ENCODE peak calls at places on chromosomes 2 and 18, in seven cellular contexts. I is iPS DF 6.9; O is sigmoid colon; R is CD4-positive, alpha-beta memory T cell; W is uterus; L is Peyer's patch; X is GM12878. A is an unnamed sample. For H3K9me3 and H3K27me3, the result is how much of the 10 kb centered on the place peaks cover.

GRCh38 chr2:109720379-109721116 is 73.6 kb upstream of the RGPD5 start:
- DNase-seq in I (no peak), O (no peak), R (no peak), W (no peak), L (no peak), X (no peak), A (no peak)

GRCh38 chr2:234496835-234497591 is at the start of gene ARL4C:
- DNase-seq in I (no peak), O (peak), R (peak), W (peak), L (peak), X (no peak), A (peak)

GRCh38 chr18:63707816-63708215 is 5.1 kb downstream of the SERPINB11 start:
- DNase-seq in I (no peak), O (no peak), R (no peak), W (no peak), L (no peak), X (no peak), A (no peak)

GRCh38 chr2:2229898-2230817 is 100.9 kb downstream of the MYT1L start:
- DNase-seq in I (no peak), O (no peak), R (no peak), W (no peak), L (no peak), X (no peak), A (no peak)

GRCh38 chr18:11002277-11002676 is 147.1 kb downstream of the PIEZO2 start:
- DNase-seq in I (no peak), O (no peak), R (no peak), W (no peak), L (no peak), X (no peak), A (no peak)

GRCh38 chr2:40654346-40654745 is 202.5 kb upstream of the SLC8A1 start:
- DNase-seq in I (no peak), O (no peak), R (no peak), W (no peak), L (no peak), X (no peak), A (no peak)

GRCh38 chr18:24057804-24058203 is 43.2 kb downstream of the TTC39C start:
- DNase-seq in I (no peak), O (no peak), R (no peak), W (no peak), L (no peak), X (no peak), A (no peak)

GRCh38 chr2:46117379-46117778 is 179.8 kb upstream of the EPAS1 start:
- DNase-seq in I (no peak), O (no peak), R (no peak), W (no peak), L (no peak), X (no peak), A (no peak)

GRCh38 chr2:42116195-42117181 is 52.7 kb upstream of the EML4 start:
- DNase-seq in I (no peak), O (no peak), R (no peak), W (no peak), L (no peak), X (no peak), A (no peak)

GRCh38 chr2:145957929-145958328 is 1438.0 kb upstream of the ZEB2 start:
- DNase-seq in I (no peak), O (no peak), R (no peak), W (no peak), L (no peak), X (no peak), A (no peak)

GRCh38 chr2:206435738-206436137 is 7.6 kb upstream of the ADAM23 start:
- DNase-seq in I (no peak), O (no peak), R (no peak), W (no peak), L (no peak), X (no peak), A (no peak)

GRCh38 chr2:20523798-20524197 is 76.9 kb downstream of the RHOB start:
- DNase-seq in I (no peak), O (no peak), R (no peak), W (no peak), L (no peak), X (no peak), A (no peak)

GRCh38 chr2:20525041-20526035 is 78.5 kb downstream of the RHOB start:
- DNase-seq in I (no peak), O (peak), R (no peak), W (peak), L (peak), X (peak), A (no peak)

GRCh38 chr2:20526146-20526545 is 79.3 kb downstream of the RHOB start:
- DNase-seq in I (no peak), O (no peak), R (no peak), W (no peak), L (no peak), X (no peak), A (no peak)

GRCh38 chr2:20523053-20523452 is 76.2 kb downstream of the RHOB start:
- DNase-seq in I (no peak), O (peak), R (no peak), W (no peak), L (no peak), X (no peak), A (no peak)

DNA sequence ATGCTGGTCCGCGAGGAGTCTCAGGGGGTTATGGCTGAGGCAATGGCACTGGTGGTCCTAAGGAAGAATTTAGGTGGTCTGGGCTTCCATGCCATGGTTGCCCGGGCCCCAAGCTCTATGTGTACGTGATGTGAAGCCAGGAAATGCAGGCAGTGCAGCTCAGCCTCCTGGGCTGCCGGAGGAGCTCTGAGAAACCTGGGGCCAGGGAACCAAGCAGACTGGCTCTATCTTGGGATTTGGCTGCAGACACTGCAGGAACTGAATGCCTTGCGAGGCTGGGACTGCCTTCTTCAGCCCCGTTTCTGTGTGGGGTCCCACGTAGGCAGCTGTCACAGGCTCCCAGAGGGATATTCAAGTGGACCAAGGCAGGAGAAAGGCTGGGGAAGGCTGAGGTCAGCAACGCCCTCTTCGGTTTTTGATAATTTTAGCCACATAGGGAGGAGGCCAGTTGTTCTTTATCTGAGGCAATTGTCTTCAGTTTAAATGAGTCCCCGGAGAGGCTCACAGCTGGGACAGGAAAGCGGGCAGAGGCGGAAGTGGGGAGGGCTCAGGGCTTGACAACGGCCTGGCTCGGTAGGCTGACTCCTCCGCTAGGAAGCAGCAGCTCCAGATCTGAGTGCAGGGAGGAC is 77.7 kb downstream of the RHOB start:
- DNase-seq in I (no peak), O (peak), R (no peak), W (peak), L (peak), X (no peak), A (no peak)
- H3K4me3 ChIP-seq in I (no peak), O (no peak), R (no peak), W (no peak), L (no peak), X (no peak), A (no peak)

GRCh38 chr2:172545408-172546075 is 10.3 kb upstream of the PDK1 start:
- DNase-seq in I (no peak), O (no peak), R (no peak), W (no peak), L (no peak), X (no peak), A (no peak)
- H3K9me3 ChIP-seq in I (under half), O (under half), R (under half), W (under half), L (under half), X (under half), A (under half)

GRCh38 chr2:29431485-29431884 is 316.3 kb downstream of the CLIP4 start:
- DNase-seq in I (no peak), O (no peak), R (no peak), W (no peak), L (no peak), X (no peak), A (no peak)

GRCh38 chr2:29430382-29431112 is 315.3 kb downstream of the CLIP4 start:
- DNase-seq in I (no peak), O (no peak), R (no peak), W (no peak), L (no peak), X (no peak), A (no peak)

DNA sequence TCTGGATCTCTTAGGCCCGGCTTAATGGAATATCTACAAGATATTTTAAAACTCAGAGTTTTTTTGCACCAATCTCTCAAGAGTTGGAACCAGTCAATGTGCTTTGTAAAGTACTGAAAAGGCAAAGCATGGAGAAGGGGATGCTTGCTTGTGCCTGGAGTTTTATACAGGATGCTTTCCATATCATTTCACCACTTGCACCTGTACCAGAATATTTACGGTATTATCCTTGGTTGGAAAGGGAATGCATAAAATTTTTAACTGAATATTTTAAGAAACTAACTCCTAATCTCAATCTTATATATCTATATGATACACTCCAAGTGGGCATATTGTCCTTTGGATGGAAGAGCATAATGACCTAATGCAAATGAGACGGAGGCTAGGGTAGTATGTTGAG is 318.7 kb downstream of the CLIP4 start:
- DNase-seq in I (no peak), O (no peak), R (no peak), W (no peak), L (no peak), X (no peak), A (no peak)
- H3K27me3 ChIP-seq in I (under half), O (under half), R (under half), W (under half), L (under half), X (under half), A (under half)

GRCh38 chr2:97660775-97661417 is 2.9 kb downstream of the ACTR1B start:
- DNase-seq in I (no peak), O (no peak), R (no peak), W (no peak), L (no peak), X (no peak), A (no peak)

GRCh38 chr2:97663626-97663961 is 250 bp downstream of the ACTR1B start:
- DNase-seq in I (no peak), O (no peak), R (no peak), W (no peak), L (no peak), X (no peak), A (no peak)

GRCh38 chr2:97662386-97662894 is 1.4 kb downstream of the ACTR1B start:
- DNase-seq in I (no peak), O (no peak), R (no peak), W (no peak), L (no peak), X (no peak), A (no peak)

GRCh38 chr2:97662895-97663625 is 784 bp downstream of the ACTR1B start:
- DNase-seq in I (no peak), O (peak), R (peak), W (peak), L (peak), X (peak), A (peak)

DNA sequence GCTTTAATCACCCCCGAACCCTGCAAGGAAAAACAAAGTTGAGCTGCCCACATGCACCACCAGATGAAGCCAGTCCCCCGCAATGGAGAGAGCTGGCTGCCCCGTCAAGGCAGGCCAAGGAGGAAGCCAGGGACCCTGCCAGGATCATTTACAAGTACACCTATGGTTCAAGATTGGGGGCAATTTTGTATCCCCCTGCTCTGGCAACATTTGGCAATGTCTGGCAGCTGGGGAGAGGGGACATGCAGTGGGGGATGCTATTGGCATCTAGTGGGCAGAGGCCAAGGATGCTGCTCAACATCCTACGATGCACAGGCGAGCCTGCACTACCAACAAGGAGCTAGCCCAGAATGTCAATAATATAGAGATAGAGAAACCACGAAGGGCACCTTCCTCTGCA is 1.9 kb downstream of the ACTR1B start:
- DNase-seq in I (no peak), O (no peak), R (no peak), W (no peak), L (no peak), X (no peak), A (no peak)
- H3K4me3 ChIP-seq in I (no peak), O (no peak), R (no peak), W (no peak), L (no peak), X (peak), A (peak)

DNA sequence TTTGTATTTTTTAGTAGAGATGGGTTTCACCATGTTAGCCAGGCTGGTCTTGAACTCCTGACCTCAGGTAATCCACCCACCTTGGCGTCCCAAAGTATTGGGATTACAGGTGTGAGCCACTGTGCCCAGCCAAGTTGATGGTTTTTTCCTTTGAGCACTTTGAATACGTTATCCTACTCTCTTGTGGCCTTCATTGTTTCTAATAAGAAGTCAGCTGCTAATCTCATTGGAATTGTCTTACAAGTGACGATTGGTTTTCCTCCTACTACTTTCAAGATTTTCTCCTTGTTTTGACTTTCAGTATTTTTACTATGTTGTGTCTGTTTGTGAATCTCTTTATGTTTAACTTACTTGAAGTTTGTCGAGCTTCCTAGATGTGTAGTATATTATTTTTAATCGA is 88.5 kb downstream of the TMEM200C start:
- DNase-seq in I (no peak), O (no peak), R (no peak), W (no peak), L (no peak), X (no peak), A (no peak)
- H3K9me3 ChIP-seq in I (under half), O (under half), R (under half), W (under half), L (under half), X (under half), A (under half)

DNA sequence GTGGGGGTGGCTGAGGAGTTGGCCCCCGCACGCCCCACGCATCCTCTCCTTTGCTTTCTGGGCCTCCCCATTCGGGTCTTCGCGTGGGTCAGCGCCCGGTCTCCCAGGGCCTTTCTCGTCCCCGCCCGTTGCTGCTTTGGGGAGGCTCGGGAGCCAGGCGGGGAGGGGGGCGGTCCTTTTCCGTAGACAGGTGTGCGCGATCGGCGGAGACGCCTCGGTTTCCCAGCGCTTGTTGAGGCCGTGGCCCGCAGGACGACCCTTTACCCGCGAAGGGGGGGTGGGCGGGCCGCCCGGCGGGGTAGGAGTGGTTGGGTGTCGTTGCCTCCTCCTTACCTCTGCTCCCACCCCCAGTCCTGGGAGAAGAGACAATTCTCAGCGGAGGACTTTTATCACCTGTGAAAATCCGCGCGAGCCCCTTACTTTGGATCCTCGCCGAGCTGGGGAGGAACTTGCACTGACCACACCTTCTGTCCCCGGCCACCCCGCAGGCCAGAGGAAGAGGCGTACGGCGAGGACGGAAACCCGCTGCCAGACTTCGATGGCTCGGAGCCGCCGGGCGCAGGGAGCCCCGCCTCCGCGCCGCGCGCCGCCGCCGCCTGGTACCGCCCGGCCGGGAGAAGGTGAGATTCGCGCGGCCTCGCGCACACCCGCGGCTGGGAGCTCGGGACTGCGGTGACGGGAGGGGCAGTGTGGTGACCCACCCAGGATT is 2.7 kb downstream of the ADCYAP1 start:
- DNase-seq in I (no peak), O (no peak), R (no peak), W (no peak), L (no peak), X (no peak), A (no peak)
- H3K27me3 ChIP-seq in I (half or more), O (half or more), R (half or more), W (under half), L (under half), X (under half), A (under half)

GRCh38 chr18:61824733-61825363 is 68.0 kb downstream of the RNF152 start:
- DNase-seq in I (no peak), O (no peak), R (no peak), W (no peak), L (no peak), X (no peak), A (no peak)
- H3K4me3 ChIP-seq in I (no peak), O (no peak), R (no peak), W (no peak), L (no peak), X (no peak), A (no peak)

GRCh38 chr2:12890481-12890980 is 173.8 kb downstream of the TRIB2 start:
- DNase-seq in I (no peak), O (no peak), R (no peak), W (no peak), L (no peak), X (no peak), A (no peak)

GRCh38 chr2:12897181-12897580 is 180.4 kb downstream of the TRIB2 start:
- DNase-seq in I (no peak), O (no peak), R (peak), W (no peak), L (no peak), X (no peak), A (no peak)

GRCh38 chr2:12896283-12897014 is 179.7 kb downstream of the TRIB2 start:
- DNase-seq in I (no peak), O (no peak), R (no peak), W (peak), L (no peak), X (no peak), A (no peak)

GRCh38 chr2:12890071-12890470 is 173.3 kb downstream of the TRIB2 start:
- DNase-seq in I (no peak), O (no peak), R (no peak), W (no peak), L (no peak), X (no peak), A (no peak)

DNA sequence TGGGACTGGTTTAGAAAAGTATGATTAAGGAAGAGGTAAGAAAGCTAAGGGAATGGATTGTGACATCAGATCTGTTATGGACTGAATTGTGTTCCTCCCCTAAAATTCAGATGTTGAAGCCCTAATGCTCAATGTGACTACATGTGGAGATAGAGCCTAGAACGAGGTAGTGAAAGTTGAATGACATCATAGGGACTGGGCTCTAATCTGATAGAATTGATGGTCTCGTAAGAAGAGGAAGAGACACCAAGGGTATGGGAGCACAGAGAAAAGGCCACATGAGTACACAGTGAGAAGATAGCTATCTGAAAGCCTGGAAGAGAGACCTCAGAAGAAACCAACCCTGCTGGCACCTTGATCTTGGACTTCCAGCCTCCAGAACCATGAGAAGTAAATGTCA is 178.3 kb downstream of the TRIB2 start:
- DNase-seq in I (no peak), O (no peak), R (no peak), W (no peak), L (no peak), X (no peak), A (no peak)
- H3K9me3 ChIP-seq in I (under half), O (under half), R (under half), W (under half), L (under half), X (under half), A (under half)

GRCh38 chr2:237859533-237860272 is at the start of gene RAMP1:
- DNase-seq in I (no peak), O (peak), R (peak), W (peak), L (no peak), X (no peak), A (peak)

GRCh38 chr2:237858294-237859081 is 935 bp upstream of the RAMP1 start:
- DNase-seq in I (peak), O (peak), R (peak), W (peak), L (peak), X (peak), A (peak)

GRCh38 chr2:237859082-237859433 is 365 bp upstream of the RAMP1 start:
- DNase-seq in I (no peak), O (peak), R (no peak), W (no peak), L (no peak), X (no peak), A (no peak)

GRCh38 chr2:237860273-237860935 is 981 bp downstream of the RAMP1 start:
- DNase-seq in I (no peak), O (peak), R (no peak), W (peak), L (no peak), X (no peak), A (no peak)

GRCh38 chr2:237857791-237858190 is 1.6 kb upstream of the RAMP1 start:
- DNase-seq in I (no peak), O (no peak), R (no peak), W (peak), L (no peak), X (no peak), A (no peak)
- H3K27me3 ChIP-seq in I (under half), O (under half), R (under half), W (under half), L (under half), X (under half), A (under half)

A was measured in naive thymus-derived CD4-positive, alpha-beta T cell.